ENCODE peak calls at places on chromosomes 12 and 14, in nine cellular contexts. One of them, this sample, is unnamed.
A peak's percentile ranks its signal among the peaks of the same experiment; 100 is the strongest.

GRCh38 chr12:96878704-96879103 is 28.4 kb upstream of the NEDD1 start:
- DNase-seq in spleen: no peak
- DNase-seq in hepatocyte: no peak
- DNase-seq in brain microvascular endothelial cell: peak; percentile 62
- DNase-seq in heart right ventricle: no peak
- DNase-seq in tibial nerve: no peak
- DNase-seq in left lung: no peak
- DNase-seq in pancreas: no peak
- DNase-seq in Peyer's patch: no peak
- DNase-seq in this sample: no peak

GRCh38 chr12:10395390-10395998 is 5.7 kb upstream of the KLRK1 start:
- DNase-seq in spleen: no peak
- DNase-seq in left lung: no peak
- DNase-seq in hepatocyte: peak; percentile 59
- DNase-seq in tibial nerve: peak; percentile 37
- DNase-seq in pancreas: no peak
- DNase-seq in Peyer's patch: no peak
- DNase-seq in heart right ventricle: no peak
- DNase-seq in brain microvascular endothelial cell: peak; percentile 88
- DNase-seq in this sample: no peak

GRCh38 chr12:69239922-69240624 is 704 bp downstream of the CPSF6 start:
- DNase-seq in left lung: peak; percentile 54
- DNase-seq in heart right ventricle: peak; percentile 52
- DNase-seq in tibial nerve: peak; percentile 30
- DNase-seq in brain microvascular endothelial cell: peak; percentile 7
- DNase-seq in hepatocyte: peak; percentile 71
- DNase-seq in pancreas: peak; percentile 75
- DNase-seq in Peyer's patch: peak; percentile 76
- DNase-seq in spleen: peak; percentile 92
- DNase-seq in this sample: peak; percentile 53

GRCh38 chr12:107493646-107494045 is 192.0 kb upstream of the PWP1 start:
- DNase-seq in pancreas: no peak
- DNase-seq in Peyer's patch: no peak
- DNase-seq in left lung: no peak
- DNase-seq in tibial nerve: no peak
- DNase-seq in brain microvascular endothelial cell: no peak
- DNase-seq in hepatocyte: no peak
- DNase-seq in heart right ventricle: no peak
- DNase-seq in spleen: no peak
- DNase-seq in this sample: no peak

GRCh38 chr12:96529912-96530311 is 40.5 kb downstream of the CFAP54 start:
- DNase-seq in spleen: no peak
- DNase-seq in Peyer's patch: no peak
- DNase-seq in heart right ventricle: no peak
- DNase-seq in left lung: no peak
- DNase-seq in brain microvascular endothelial cell: no peak
- DNase-seq in hepatocyte: no peak
- DNase-seq in pancreas: no peak
- DNase-seq in tibial nerve: no peak
- DNase-seq in this sample: no peak

GRCh38 chr12:76879710-76880025 is 849 bp upstream of the CSRP2 start:
- DNase-seq in hepatocyte: no peak
- DNase-seq in Peyer's patch: no peak
- DNase-seq in pancreas: no peak
- DNase-seq in left lung: no peak
- DNase-seq in heart right ventricle: peak; percentile 16
- DNase-seq in spleen: no peak
- DNase-seq in tibial nerve: no peak
- DNase-seq in brain microvascular endothelial cell: peak; percentile 45
- DNase-seq in this sample: no peak

GRCh38 chr14:67436006-67436866 is 24.3 kb upstream of the PLEK2 start:
- DNase-seq in left lung: no peak
- DNase-seq in brain microvascular endothelial cell: no peak
- DNase-seq in Peyer's patch: peak; percentile 69
- DNase-seq in heart right ventricle: no peak
- DNase-seq in tibial nerve: no peak
- DNase-seq in spleen: no peak
- DNase-seq in pancreas: peak; percentile 53
- DNase-seq in hepatocyte: no peak
- DNase-seq in this sample: no peak

GRCh38 chr12:42574879-42575278 is 14.7 kb downstream of the PRICKLE1 start:
- DNase-seq in spleen: no peak
- DNase-seq in Peyer's patch: no peak
- DNase-seq in pancreas: no peak
- DNase-seq in heart right ventricle: no peak
- DNase-seq in tibial nerve: no peak
- DNase-seq in brain microvascular endothelial cell: no peak
- DNase-seq in hepatocyte: no peak
- DNase-seq in left lung: no peak
- DNase-seq in this sample: no peak

GRCh38 chr12:19220205-19220604 is 90.7 kb downstream of the PLEKHA5 start:
- DNase-seq in spleen: no peak
- DNase-seq in Peyer's patch: no peak
- DNase-seq in left lung: no peak
- DNase-seq in heart right ventricle: no peak
- DNase-seq in hepatocyte: no peak
- DNase-seq in brain microvascular endothelial cell: peak; percentile 75
- DNase-seq in pancreas: no peak
- DNase-seq in tibial nerve: no peak
- DNase-seq in this sample: no peak

GRCh38 chr12:120438495-120439198 is 734 bp downstream of the COX6A1 start:
- DNase-seq in brain microvascular endothelial cell: no peak
- DNase-seq in hepatocyte: no peak
- DNase-seq in tibial nerve: no peak
- DNase-seq in heart right ventricle: no peak
- DNase-seq in left lung: no peak
- DNase-seq in pancreas: no peak
- DNase-seq in spleen: no peak
- DNase-seq in Peyer's patch: no peak
- DNase-seq in this sample: no peak

GRCh38 chr14:95327558-95328374 is 8.1 kb upstream of the CLMN start:
- DNase-seq in heart right ventricle: no peak
- DNase-seq in brain microvascular endothelial cell: no peak
- DNase-seq in spleen: no peak
- DNase-seq in hepatocyte: no peak
- DNase-seq in Peyer's patch: no peak
- DNase-seq in left lung: no peak
- DNase-seq in tibial nerve: no peak
- DNase-seq in pancreas: no peak
- DNase-seq in this sample: no peak

GRCh38 chr12:63889721-63890509 is 45.4 kb downstream of the SRGAP1 start:
- DNase-seq in hepatocyte: no peak
- DNase-seq in Peyer's patch: no peak
- DNase-seq in tibial nerve: no peak
- DNase-seq in pancreas: no peak
- DNase-seq in brain microvascular endothelial cell: peak; percentile 64
- DNase-seq in spleen: no peak
- DNase-seq in heart right ventricle: no peak
- DNase-seq in left lung: no peak
- DNase-seq in this sample: no peak

GRCh38 chr12:93841671-93842070 is 164.5 kb downstream of the CRADD start:
- DNase-seq in hepatocyte: no peak
- DNase-seq in spleen: no peak
- DNase-seq in left lung: no peak
- DNase-seq in heart right ventricle: no peak
- DNase-seq in pancreas: no peak
- DNase-seq in tibial nerve: no peak
- DNase-seq in Peyer's patch: no peak
- DNase-seq in brain microvascular endothelial cell: no peak
- DNase-seq in this sample: no peak

GRCh38 chr12:132310181-132311040 is 19.0 kb downstream of the GALNT9 start:
- DNase-seq in heart right ventricle: peak; percentile 1
- DNase-seq in hepatocyte: no peak
- DNase-seq in brain microvascular endothelial cell: no peak
- DNase-seq in tibial nerve: no peak
- DNase-seq in spleen: peak; percentile 60
- DNase-seq in pancreas: no peak
- DNase-seq in Peyer's patch: no peak
- DNase-seq in left lung: no peak
- DNase-seq in this sample: no peak

GRCh38 chr14:24171422-24172260 is at the start of gene REC8:
- DNase-seq in tibial nerve: peak; percentile 61
- DNase-seq in hepatocyte: peak; percentile 95
- DNase-seq in left lung: peak; percentile 86
- DNase-seq in heart right ventricle: peak; percentile 65
- DNase-seq in pancreas: no peak
- DNase-seq in spleen: peak; percentile 94
- DNase-seq in Peyer's patch: peak; percentile 66
- DNase-seq in brain microvascular endothelial cell: peak; percentile 71
- DNase-seq in this sample: peak; percentile 84

GRCh38 chr14:101962503-101962874 is 1.9 kb upstream of the DYNC1H1 start:
- DNase-seq in brain microvascular endothelial cell: peak; percentile 92
- DNase-seq in heart right ventricle: peak; percentile 68
- DNase-seq in pancreas: peak; percentile 77
- DNase-seq in hepatocyte: peak; percentile 82
- DNase-seq in Peyer's patch: peak; percentile 55
- DNase-seq in left lung: peak; percentile 71
- DNase-seq in spleen: peak; percentile 75
- DNase-seq in tibial nerve: peak; percentile 47
- DNase-seq in this sample: no peak

GRCh38 chr14:64762044-64763034 is 58.1 kb downstream of the PLEKHG3 start:
- DNase-seq in Peyer's patch: peak; percentile 75
- DNase-seq in tibial nerve: peak; percentile 63
- DNase-seq in brain microvascular endothelial cell: peak; percentile 87
- DNase-seq in hepatocyte: peak; percentile 95
- DNase-seq in spleen: peak; percentile 81
- DNase-seq in pancreas: peak; percentile 93
- DNase-seq in heart right ventricle: peak; percentile 85
- DNase-seq in left lung: peak; percentile 69
- DNase-seq in this sample: peak; percentile 66

GRCh38 chr12:99352269-99352668 is 295.3 kb upstream of the GARIN6 start:
- DNase-seq in left lung: no peak
- DNase-seq in spleen: no peak
- DNase-seq in hepatocyte: no peak
- DNase-seq in tibial nerve: no peak
- DNase-seq in pancreas: no peak
- DNase-seq in heart right ventricle: no peak
- DNase-seq in Peyer's patch: no peak
- DNase-seq in brain microvascular endothelial cell: no peak
- DNase-seq in this sample: no peak

GRCh38 chr14:74085828-74086227 is 1.1 kb downstream of the LIN52 start:
- DNase-seq in hepatocyte: peak; percentile 11
- DNase-seq in pancreas: no peak
- DNase-seq in left lung: no peak
- DNase-seq in heart right ventricle: no peak
- DNase-seq in spleen: no peak
- DNase-seq in Peyer's patch: no peak
- DNase-seq in brain microvascular endothelial cell: no peak
- DNase-seq in tibial nerve: no peak
- DNase-seq in this sample: no peak

GRCh38 chr14:72275242-72275641 is 343.0 kb downstream of the RGS6 start:
- DNase-seq in Peyer's patch: no peak
- DNase-seq in tibial nerve: no peak
- DNase-seq in spleen: no peak
- DNase-seq in hepatocyte: no peak
- DNase-seq in brain microvascular endothelial cell: no peak
- DNase-seq in pancreas: no peak
- DNase-seq in left lung: no peak
- DNase-seq in heart right ventricle: no peak
- DNase-seq in this sample: no peak

GRCh38 chr14:67557118-67557517 is 24.0 kb downstream of the PLEKHH1 start:
- DNase-seq in tibial nerve: no peak
- DNase-seq in hepatocyte: peak; percentile 44
- DNase-seq in Peyer's patch: no peak
- DNase-seq in left lung: no peak
- DNase-seq in pancreas: peak; percentile 28
- DNase-seq in spleen: no peak
- DNase-seq in heart right ventricle: no peak
- DNase-seq in brain microvascular endothelial cell: no peak
- DNase-seq in this sample: no peak

GRCh38 chr12:112936927-112937326 is 1.3 kb upstream of the OAS3 start:
- DNase-seq in spleen: no peak
- DNase-seq in left lung: no peak
- DNase-seq in Peyer's patch: no peak
- DNase-seq in hepatocyte: no peak
- DNase-seq in heart right ventricle: no peak
- DNase-seq in brain microvascular endothelial cell: no peak
- DNase-seq in tibial nerve: no peak
- DNase-seq in pancreas: no peak
- DNase-seq in this sample: no peak

GRCh38 chr12:51270847-51271518 is 768 bp upstream of the SMAGP start:
- DNase-seq in tibial nerve: no peak
- DNase-seq in left lung: no peak
- DNase-seq in brain microvascular endothelial cell: peak; percentile 68
- DNase-seq in hepatocyte: peak; percentile 47
- DNase-seq in pancreas: no peak
- DNase-seq in Peyer's patch: no peak
- DNase-seq in heart right ventricle: no peak
- DNase-seq in spleen: no peak
- DNase-seq in this sample: no peak

GRCh38 chr14:53140585-53140984 is 12.5 kb downstream of the DDHD1 start:
- DNase-seq in hepatocyte: no peak
- DNase-seq in brain microvascular endothelial cell: no peak
- DNase-seq in heart right ventricle: no peak
- DNase-seq in spleen: no peak
- DNase-seq in Peyer's patch: no peak
- DNase-seq in pancreas: no peak
- DNase-seq in tibial nerve: no peak
- DNase-seq in left lung: no peak
- DNase-seq in this sample: no peak
- H3K36me3 ChIP-seq in hepatocyte: no peaks in the 10 kb centered on the region
- H3K36me3 ChIP-seq in brain microvascular endothelial cell: no peaks in the 10 kb centered on the region
- H3K36me3 ChIP-seq in heart right ventricle: peaks cover 5% of the 10 kb centered on the region
- H3K36me3 ChIP-seq in spleen: peaks cover 13% of the 10 kb centered on the region
- H3K36me3 ChIP-seq in Peyer's patch: no peaks in the 10 kb centered on the region
- H3K36me3 ChIP-seq in pancreas: no peaks in the 10 kb centered on the region
- H3K36me3 ChIP-seq in tibial nerve: peaks cover 25% of the 10 kb centered on the region
- H3K36me3 ChIP-seq in left lung: no peaks in the 10 kb centered on the region
- H3K36me3 ChIP-seq in this sample: no peaks in the 10 kb centered on the region

GRCh38 chr14:36660736-36661505 is 739 bp upstream of the PAX9 start:
- DNase-seq in heart right ventricle: no peak
- DNase-seq in hepatocyte: no peak
- DNase-seq in brain microvascular endothelial cell: no peak
- DNase-seq in pancreas: no peak
- DNase-seq in Peyer's patch: no peak
- DNase-seq in tibial nerve: no peak
- DNase-seq in spleen: no peak
- DNase-seq in left lung: no peak
- DNase-seq in this sample: no peak
- H3K27me3 ChIP-seq in heart right ventricle: peaks cover 100% of the 10 kb centered on the region
- H3K27me3 ChIP-seq in hepatocyte: peaks cover 96% of the 10 kb centered on the region
- H3K27me3 ChIP-seq in brain microvascular endothelial cell: peaks cover 95% of the 10 kb centered on the region
- H3K27me3 ChIP-seq in pancreas: peaks cover 8% of the 10 kb centered on the region
- H3K27me3 ChIP-seq in Peyer's patch: peaks cover 3% of the 10 kb centered on the region
- H3K27me3 ChIP-seq in tibial nerve: peaks cover 4% of the 10 kb centered on the region
- H3K27me3 ChIP-seq in spleen: peaks cover 100% of the 10 kb centered on the region
- H3K27me3 ChIP-seq in left lung: peaks cover 100% of the 10 kb centered on the region
- H3K27me3 ChIP-seq in this sample: peaks cover 31% of the 10 kb centered on the region

GRCh38 chr14:106844608-106845285 is 1318.4 kb downstream of the TMEM121 start:
- DNase-seq in spleen: peak; percentile 96
- DNase-seq in brain microvascular endothelial cell: no peak
- DNase-seq in left lung: peak; percentile 88
- DNase-seq in tibial nerve: peak; percentile 52
- DNase-seq in heart right ventricle: peak; percentile 68
- DNase-seq in pancreas: peak; percentile 68
- DNase-seq in hepatocyte: no peak
- DNase-seq in Peyer's patch: peak; percentile 80
- DNase-seq in this sample: peak; percentile 66
- H3K27ac ChIP-seq in spleen: peak overlapping the region; percentile 89
- H3K27ac ChIP-seq in brain microvascular endothelial cell: no peak overlapping the region
- H3K27ac ChIP-seq in left lung: peak overlapping the region; percentile 86
- H3K27ac ChIP-seq in tibial nerve: peak overlapping the region; percentile 82
- H3K27ac ChIP-seq in heart right ventricle: peak overlapping the region; percentile 66
- H3K27ac ChIP-seq in pancreas: peak overlapping the region; percentile 88
- H3K27ac ChIP-seq in hepatocyte: no peak overlapping the region
- H3K27ac ChIP-seq in Peyer's patch: peak overlapping the region; percentile 97
- H3K27ac ChIP-seq in this sample: peak overlapping the region; percentile 58

GRCh38 chr12:118029166-118029565 is 12.7 kb downstream of the RFC5 start:
- DNase-seq in tibial nerve: no peak
- DNase-seq in hepatocyte: no peak
- DNase-seq in left lung: no peak
- DNase-seq in spleen: no peak
- DNase-seq in pancreas: no peak
- DNase-seq in brain microvascular endothelial cell: no peak
- DNase-seq in Peyer's patch: no peak
- DNase-seq in heart right ventricle: no peak
- DNase-seq in this sample: no peak
- H3K36me3 ChIP-seq in tibial nerve: peaks cover 99% of the 10 kb centered on the region
- H3K36me3 ChIP-seq in hepatocyte: no peaks in the 10 kb centered on the region
- H3K36me3 ChIP-seq in left lung: no peaks in the 10 kb centered on the region
- H3K36me3 ChIP-seq in spleen: peaks cover 100% of the 10 kb centered on the region
- H3K36me3 ChIP-seq in pancreas: peaks cover 2% of the 10 kb centered on the region
- H3K36me3 ChIP-seq in brain microvascular endothelial cell: peaks cover 36% of the 10 kb centered on the region
- H3K36me3 ChIP-seq in Peyer's patch: no peaks in the 10 kb centered on the region
- H3K36me3 ChIP-seq in heart right ventricle: peaks cover 97% of the 10 kb centered on the region
- H3K36me3 ChIP-seq in this sample: peaks cover 26% of the 10 kb centered on the region